ENCODE peak calls at places on chromosomes 3 and 15, in eight cellular contexts. X is astrocyte; J is aorta; H is CD8-positive, alpha-beta memory T cell; T is SJSA1; Z is coronary artery; D is dorsolateral prefrontal cortex; F is cardiac muscle cell. W is an unnamed sample.

GRCh38 chr3:4575413-4575812 is 82.3 kb downstream of the ITPR1 start:
- DNase-seq in X (no peak), J (no peak), H (no peak), T (no peak), Z (no peak), D (no peak), F (no peak), W (no peak)

GRCh38 chr3:105767776-105768175 is 101.0 kb downstream of the CBLB start:
- DNase-seq in X (no peak), J (no peak), H (no peak), T (no peak), Z (no peak), D (no peak), F (no peak), W (no peak)

GRCh38 chr3:124839896-124840295 is 47.3 kb downstream of the ITGB5 start:
- DNase-seq in X (no peak), J (no peak), H (no peak), T (no peak), Z (no peak), D (no peak), F (no peak), W (no peak)

GRCh38 chr15:48579945-48580671 is 65.4 kb downstream of the FBN1 start:
- DNase-seq in X (peak), J (no peak), H (no peak), T (no peak), Z (no peak), D (no peak), F (no peak), W (no peak)

GRCh38 chr3:100090669-100091005 is 23.7 kb downstream of the FILIP1L start:
- DNase-seq in X (no peak), J (no peak), H (no peak), T (no peak), Z (no peak), D (no peak), F (no peak), W (no peak)

GRCh38 chr3:3286014-3286413 is 106.5 kb upstream of the CRBN start:
- DNase-seq in X (no peak), J (no peak), H (no peak), T (no peak), Z (no peak), D (no peak), F (no peak), W (no peak)

GRCh38 chr15:42955518-42955917 is 34.9 kb upstream of the TTBK2 start:
- DNase-seq in X (peak), J (no peak), H (no peak), T (no peak), Z (no peak), D (no peak), F (no peak), W (no peak)

GRCh38 chr15:68487087-68487843 is 55.3 kb upstream of the ITGA11 start:
- DNase-seq in X (peak), J (no peak), H (no peak), T (no peak), Z (no peak), D (no peak), F (no peak), W (no peak)

GRCh38 chr15:68335251-68335650 is 57.7 kb downstream of the FEM1B start:
- DNase-seq in X (peak), J (peak), H (no peak), T (no peak), Z (peak), D (no peak), F (no peak), W (no peak)

DNA sequence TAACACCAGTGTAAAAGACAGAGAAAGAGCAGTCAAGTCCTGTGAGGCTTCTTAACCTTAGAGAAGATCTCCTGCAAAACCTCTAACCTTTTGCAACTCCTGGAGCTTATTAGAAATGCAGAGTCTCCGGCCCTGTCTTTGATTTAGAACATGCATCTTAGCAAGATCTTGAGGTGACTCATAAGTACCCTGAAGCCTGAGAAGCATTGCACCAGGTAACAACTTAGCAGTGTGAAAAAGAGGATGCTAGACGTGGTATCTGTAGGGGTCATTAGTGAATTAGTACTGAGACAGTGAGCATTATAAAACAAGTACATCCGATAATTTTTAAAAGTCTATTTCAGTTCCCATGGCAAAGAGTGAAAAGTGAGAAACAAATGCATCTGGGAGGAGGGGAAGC is 128.4 kb upstream of the IL12A start:
- DNase-seq in X (no peak), J (no peak), H (no peak), T (no peak), Z (no peak), D (no peak), F (no peak), W (no peak)
- H3K4me3 ChIP-seq in X (no peak), J (no peak), H (no peak), T (no peak), Z (no peak), D (no peak), F (no peak), W (no peak)

GRCh38 chr15:89115547-89115946 is 27.3 kb downstream of the ABHD2 start:
- DNase-seq in X (no peak), J (no peak), H (no peak), T (no peak), Z (no peak), D (no peak), F (no peak), W (peak)
- H3K27ac ChIP-seq in X (peak), J (peak), H (no peak), T (no peak), Z (peak), D (peak), F (peak), W (peak)

GRCh38 chr3:126028096-126028495 is 55.8 kb downstream of the SLC41A3 start:
- DNase-seq in X (no peak), J (no peak), H (no peak), T (no peak), Z (no peak), D (no peak), F (no peak), W (no peak)
- H3K4me3 ChIP-seq in X (no peak), J (no peak), H (no peak), T (no peak), Z (no peak), D (no peak), F (no peak), W (no peak)

DNA sequence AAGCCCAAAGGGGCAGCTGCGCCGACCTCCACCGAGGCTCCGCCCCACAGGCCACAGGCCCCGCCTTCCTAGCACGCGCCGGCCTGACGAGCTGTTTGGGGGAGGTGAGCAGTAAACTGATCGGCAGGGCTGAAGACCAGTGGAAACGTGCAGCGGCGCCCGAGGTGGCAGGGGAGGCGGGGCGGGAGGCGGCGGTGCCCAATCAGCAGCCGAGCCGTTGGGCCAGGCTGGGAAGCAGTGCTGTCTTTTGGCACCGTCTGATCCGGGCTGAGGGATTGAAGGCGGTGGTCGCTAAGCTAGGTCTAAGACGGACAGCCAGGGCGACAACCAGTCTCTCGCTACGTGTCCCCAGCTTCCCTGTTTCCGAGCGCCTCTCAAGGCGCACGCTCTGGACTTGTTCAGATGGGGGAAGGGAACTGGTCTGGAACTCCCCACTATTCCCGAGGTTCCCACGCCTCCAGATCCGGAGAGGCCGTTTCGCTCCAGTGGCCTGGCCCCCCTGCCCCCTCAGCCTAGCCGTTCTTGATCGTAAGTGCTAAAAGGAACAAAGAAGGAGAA is at the start of gene FMN1:
- DNase-seq in X (peak), J (peak), H (peak), T (peak), Z (peak), D (peak), F (peak), W (peak)
- H3K27ac ChIP-seq in X (peak), J (peak), H (no peak), T (no peak), Z (no peak), D (peak), F (peak), W (peak)

GRCh38 chr15:36106640-36107335 is 472.6 kb upstream of the CDIN1 start:
- DNase-seq in X (peak), J (no peak), H (no peak), T (no peak), Z (no peak), D (no peak), F (peak), W (no peak)
- H3K4me3 ChIP-seq in X (no peak), J (no peak), H (no peak), T (no peak), Z (peak), D (no peak), F (no peak), W (no peak)

GRCh38 chr3:190519886-190520285 is 6.0 kb downstream of the IL1RAP start:
- DNase-seq in X (no peak), J (no peak), H (no peak), T (no peak), Z (no peak), D (no peak), F (no peak), W (no peak)
- H3K27ac ChIP-seq in X (no peak), J (no peak), H (no peak), T (no peak), Z (no peak), D (no peak), F (no peak), W (no peak)

GRCh38 chr3:53493618-53493996 is 804 bp upstream of the CACNA1D start:
- DNase-seq in X (no peak), J (no peak), H (no peak), T (no peak), Z (no peak), D (no peak), F (peak), W (no peak)
- H3K4me3 ChIP-seq in X (no peak), J (no peak), H (no peak), T (no peak), Z (peak), D (peak), F (peak), W (peak)

DNA sequence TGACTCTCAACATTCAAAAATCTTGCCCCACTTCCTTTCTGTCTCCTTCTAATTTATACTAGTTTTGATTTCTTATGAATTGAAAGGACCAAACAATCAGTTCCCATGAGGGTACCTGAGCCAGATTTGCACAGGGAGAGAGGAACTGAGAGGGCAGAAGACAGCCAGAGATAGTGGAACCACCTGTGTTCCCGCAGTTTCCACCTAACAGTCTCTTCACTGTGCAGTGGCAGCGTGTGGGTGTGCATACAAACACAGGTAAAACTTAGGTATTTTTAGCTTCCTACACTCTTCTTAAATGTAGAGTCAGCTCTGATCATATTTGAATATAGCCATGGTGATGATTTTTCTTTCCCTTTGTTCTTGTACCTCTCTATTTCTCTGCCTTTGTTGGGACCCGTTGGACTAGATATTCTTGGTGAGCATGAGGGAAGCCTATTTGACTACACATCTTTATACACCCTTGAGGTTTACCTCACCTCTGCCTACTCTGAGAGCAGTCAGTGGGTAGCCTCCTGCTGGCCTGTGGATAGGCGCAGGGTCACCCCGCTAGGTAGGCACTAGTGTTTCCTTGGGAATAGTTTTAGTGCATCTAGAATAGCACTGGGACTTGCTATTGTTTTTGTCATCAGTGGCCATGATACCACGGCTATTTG is 58.8 kb downstream of the MAP3K13 start:
- DNase-seq in X (no peak), J (no peak), H (no peak), T (no peak), Z (no peak), D (no peak), F (no peak), W (no peak)
- H3K27ac ChIP-seq in X (no peak), J (no peak), H (no peak), T (no peak), Z (no peak), D (no peak), F (no peak), W (no peak)